ENCODE peak calls at places on chromosomes 2 and 18, in nine cellular contexts. B is foreskin fibroblast, K is right lobe of liver, I is kidney epithelial cell, Y is spleen, X is HepG2, C is bronchial epithelial cell, S is natural killer cell, H is neural progenitor cell. N is an unnamed sample.

GRCh38 chr2:169683054-169683424 is 11.2 kb downstream of the CFAP210 start:
- DNase-seq in I (no peak), X (no peak), S (no peak), C (peak), Y (no peak), H (no peak), K (no peak), B (no peak), N (no peak)

GRCh38 chr2:126657636-126658315 is 1.8 kb downstream of the GYPC start:
- DNase-seq in I (peak), X (no peak), K (peak), C (peak), S (peak), H (peak), B (peak), Y (peak), N (no peak)

GRCh38 chr2:240564191-240564570 is 4.0 kb downstream of the DUSP28 start:
- DNase-seq in S (no peak), I (no peak), Y (peak), X (no peak), C (no peak), H (no peak), K (no peak), B (no peak), N (peak)

GRCh38 chr18:13137041-13137938 is 81.3 kb upstream of the LDLRAD4 start:
- DNase-seq in S (peak), B (no peak), H (peak), Y (peak), C (no peak), K (peak), I (no peak), X (no peak), N (no peak)

GRCh38 chr2:88597168-88597567 is 30.1 kb downstream of the EIF2AK3 start:
- DNase-seq in C (no peak), S (no peak), B (no peak), K (no peak), Y (no peak), H (no peak), X (no peak), I (no peak), N (no peak)

GRCh38 chr2:10331033-10331701 is 28.5 kb downstream of the HPCAL1 start:
- DNase-seq in B (no peak), S (peak), C (no peak), I (no peak), X (no peak), Y (peak), K (peak), H (no peak), N (peak)

GRCh38 chr2:192498747-192499146 is 304.0 kb upstream of the TMEFF2 start:
- DNase-seq in C (no peak), I (no peak), K (no peak), X (no peak), H (peak), Y (peak), S (no peak), B (no peak), N (no peak)

GRCh38 chr2:85888020-85888744 is 608 bp downstream of the ST3GAL5 start:
- DNase-seq in I (no peak), H (peak), X (no peak), C (no peak), Y (peak), S (peak), B (no peak), K (peak), N (no peak)

GRCh38 chr18:63477972-63478371 is 1.2 kb downstream of the SERPINB5 start:
- DNase-seq in Y (no peak), B (no peak), K (no peak), C (peak), S (no peak), H (no peak), I (no peak), X (no peak), N (no peak)

GRCh38 chr2:6103949-6104348 is 411.8 kb downstream of the SOX11 start:
- DNase-seq in B (no peak), S (no peak), C (no peak), X (no peak), H (no peak), Y (no peak), I (no peak), K (no peak), N (no peak)

GRCh38 chr2:240451791-240452470 is 16.5 kb downstream of the GPC1 start:
- DNase-seq in X (no peak), I (no peak), H (peak), C (no peak), B (no peak), S (no peak), K (peak), Y (peak), N (peak)

GRCh38 chr2:100124746-100125145 is 17.6 kb downstream of the AFF3 start:
- DNase-seq in S (no peak), K (no peak), C (peak), H (no peak), B (no peak), I (no peak), Y (no peak), X (no peak), N (no peak)

GRCh38 chr2:64844087-64844486 is 145.1 kb upstream of the SLC1A4 start:
- DNase-seq in C (no peak), X (no peak), Y (no peak), H (no peak), S (no peak), K (no peak), I (no peak), B (no peak), N (no peak)

GRCh38 chr2:108944601-108945241 is 44.3 kb downstream of the EDAR start:
- DNase-seq in Y (no peak), X (peak), K (no peak), S (no peak), H (no peak), I (no peak), C (no peak), B (no peak), N (no peak)

DNA sequence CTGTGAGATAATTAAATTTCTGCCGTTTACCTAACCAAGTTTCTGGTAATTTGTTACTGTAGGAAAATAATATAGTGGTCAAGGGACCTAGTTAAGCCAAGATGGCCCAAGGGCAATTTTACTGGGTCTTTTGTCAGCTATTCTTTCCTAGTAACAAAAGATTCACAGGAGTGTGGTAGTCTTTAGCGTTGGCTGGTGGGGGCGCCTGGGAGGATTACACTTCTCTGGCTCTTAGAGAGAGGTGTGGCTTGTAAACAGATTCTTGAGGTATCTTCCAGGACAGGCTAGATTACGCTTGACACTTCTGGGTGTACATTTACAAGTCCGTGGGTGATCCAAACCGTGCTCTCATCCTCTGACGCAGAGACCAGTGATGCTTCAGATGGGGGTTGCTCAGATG is 3.3 kb upstream of the ACOXL start:
- DNase-seq in K (no peak), I (no peak), Y (no peak), C (no peak), S (no peak), H (peak), B (no peak), X (no peak), N (no peak)
- TF ChIP-seq CTCF in K (no peak), I (no peak), Y (no peak), C (no peak), S (no peak), H (no peak), B (no peak), X (no peak), N (no peak)

GRCh38 chr18:59127047-59127446 is 12.6 kb upstream of the SEC11C start:
- DNase-seq in C (no peak), Y (no peak), K (no peak), B (no peak), H (no peak), S (no peak), I (no peak), X (no peak), N (no peak)

GRCh38 chr18:59124370-59124704 is 15.3 kb upstream of the SEC11C start:
- DNase-seq in C (no peak), I (no peak), S (no peak), H (no peak), X (no peak), B (no peak), K (no peak), Y (no peak), N (no peak)

DNA sequence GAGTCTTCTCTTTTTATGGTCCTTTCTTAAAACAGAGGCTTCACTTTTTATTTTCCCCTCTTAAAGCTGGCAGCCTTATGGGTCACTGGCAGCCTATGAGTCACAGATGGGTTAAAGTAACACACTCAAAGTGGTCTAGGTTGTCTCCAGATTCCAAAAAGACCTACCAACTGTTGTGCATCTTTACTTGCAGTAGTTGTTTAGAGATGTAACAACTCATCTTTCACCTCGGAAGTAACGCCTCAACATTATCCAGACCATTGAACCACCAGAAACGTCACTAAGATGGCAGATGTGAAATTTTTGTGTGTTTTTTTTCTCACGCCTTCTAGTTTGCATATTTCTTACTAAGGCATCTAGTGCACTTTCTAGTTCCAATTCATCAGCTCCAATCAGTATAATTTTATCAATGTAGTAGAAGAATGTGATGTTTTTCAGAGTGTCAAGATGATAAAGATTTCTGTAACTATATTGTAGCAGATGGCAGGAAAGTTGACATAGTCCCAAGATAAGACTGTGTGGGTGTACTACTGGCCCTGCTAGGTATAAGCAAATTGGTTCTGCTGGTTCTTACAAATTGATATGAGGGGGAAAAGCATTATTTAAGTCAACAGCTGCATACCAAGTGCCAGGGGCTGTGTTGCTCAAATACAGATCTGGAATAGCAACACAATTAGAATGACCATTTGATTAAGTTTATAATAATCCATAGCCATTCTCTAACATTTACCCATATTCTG is 9.6 kb upstream of the SEC11C start:
- DNase-seq in Y (no peak), H (no peak), K (no peak), S (no peak), X (no peak), B (no peak), C (no peak), I (no peak), N (no peak)
- TF ChIP-seq CTCF in Y (no peak), H (no peak), K (no peak), S (no peak), X (no peak), B (no peak), C (no peak), I (no peak), N (no peak)

DNA sequence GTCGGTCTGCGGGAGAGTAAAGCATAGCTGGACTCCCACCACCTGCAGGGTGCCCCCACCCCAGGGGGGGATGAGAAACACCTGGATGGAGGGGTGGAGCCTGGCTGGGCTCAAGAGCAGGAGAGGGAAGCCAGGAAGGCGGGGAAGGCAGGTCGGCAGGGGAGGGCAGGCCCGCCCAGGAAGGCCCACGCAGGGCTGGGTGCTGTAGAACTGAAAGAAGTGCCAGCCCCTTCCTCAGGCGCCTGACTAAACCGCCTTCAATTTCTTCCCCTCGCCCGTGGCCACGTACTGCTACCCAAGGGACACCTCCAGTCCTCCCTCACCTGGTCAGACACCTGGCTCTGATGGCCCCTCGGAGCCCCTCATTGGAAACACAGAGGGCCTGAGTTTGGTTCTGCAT is 175.4 kb downstream of the HDAC4 start:
- DNase-seq in H (no peak), X (no peak), C (no peak), K (no peak), S (no peak), Y (peak), I (no peak), B (no peak), N (peak)
- TF ChIP-seq CTCF in H (no peak), X (no peak), C (no peak), K (no peak), S (no peak), Y (no peak), I (no peak), B (no peak), N (no peak)

GRCh38 chr2:170885130-170885791 is 43.8 kb upstream of the GORASP2 start:
- DNase-seq in I (no peak), H (no peak), B (no peak), C (no peak), Y (no peak), K (no peak), S (no peak), X (no peak), N (no peak)
- TF ChIP-seq CTCF in I (no peak), H (no peak), B (no peak), C (no peak), Y (no peak), K (no peak), S (no peak), X (no peak), N (no peak)

GRCh38 chr2:168239281-168239680 is 8.1 kb downstream of the STK39 start:
- DNase-seq in S (no peak), C (no peak), Y (no peak), H (no peak), B (no peak), K (no peak), X (no peak), I (no peak), N (no peak)
- TF ChIP-seq CTCF in S (no peak), C (no peak), Y (no peak), H (no peak), B (no peak), K (no peak), X (no peak), I (no peak), N (no peak)

GRCh38 chr2:103868394-103868793 is 985.5 kb upstream of the POU3F3 start:
- DNase-seq in X (no peak), B (no peak), H (no peak), C (no peak), K (no peak), Y (no peak), S (no peak), I (no peak), N (no peak)
- TF ChIP-seq CTCF in X (no peak), B (no peak), H (no peak), C (no peak), K (no peak), Y (no peak), S (no peak), I (no peak), N (no peak)

GRCh38 chr2:36359006-36359580 is 3.5 kb downstream of the CRIM1 start:
- DNase-seq in I (no peak), S (no peak), X (no peak), B (no peak), K (no peak), H (no peak), Y (no peak), C (peak), N (no peak)
- TF ChIP-seq CTCF in I (peak), S (peak), X (peak), B (peak), K (peak), H (peak), Y (peak), C (no peak), N (peak)

DNA sequence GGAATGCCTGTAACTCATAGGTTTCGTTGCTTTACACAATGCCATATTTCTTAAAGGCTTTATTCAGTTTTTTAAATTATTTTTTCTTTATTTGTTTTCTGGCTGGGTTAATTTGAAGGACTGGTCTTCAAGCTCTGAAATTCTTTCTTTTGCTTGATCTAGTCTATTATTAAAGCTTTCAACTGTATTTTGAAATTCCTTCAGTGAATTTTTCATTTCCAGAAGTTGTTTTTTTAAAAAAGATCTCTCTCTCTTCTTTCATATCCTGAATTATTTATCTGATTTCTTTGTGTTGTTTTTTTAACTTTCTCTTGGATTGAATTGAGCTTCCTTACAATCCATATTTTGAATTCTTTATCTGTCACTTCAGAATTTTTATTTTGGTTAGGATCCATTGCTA is 239.9 kb upstream of the CTAGE1 start:
- DNase-seq in H (no peak), C (no peak), Y (no peak), S (no peak), B (no peak), I (no peak), X (no peak), K (no peak), N (no peak)
- TF ChIP-seq CTCF in H (no peak), C (no peak), Y (no peak), S (no peak), B (no peak), I (no peak), X (no peak), K (no peak), N (no peak)

DNA sequence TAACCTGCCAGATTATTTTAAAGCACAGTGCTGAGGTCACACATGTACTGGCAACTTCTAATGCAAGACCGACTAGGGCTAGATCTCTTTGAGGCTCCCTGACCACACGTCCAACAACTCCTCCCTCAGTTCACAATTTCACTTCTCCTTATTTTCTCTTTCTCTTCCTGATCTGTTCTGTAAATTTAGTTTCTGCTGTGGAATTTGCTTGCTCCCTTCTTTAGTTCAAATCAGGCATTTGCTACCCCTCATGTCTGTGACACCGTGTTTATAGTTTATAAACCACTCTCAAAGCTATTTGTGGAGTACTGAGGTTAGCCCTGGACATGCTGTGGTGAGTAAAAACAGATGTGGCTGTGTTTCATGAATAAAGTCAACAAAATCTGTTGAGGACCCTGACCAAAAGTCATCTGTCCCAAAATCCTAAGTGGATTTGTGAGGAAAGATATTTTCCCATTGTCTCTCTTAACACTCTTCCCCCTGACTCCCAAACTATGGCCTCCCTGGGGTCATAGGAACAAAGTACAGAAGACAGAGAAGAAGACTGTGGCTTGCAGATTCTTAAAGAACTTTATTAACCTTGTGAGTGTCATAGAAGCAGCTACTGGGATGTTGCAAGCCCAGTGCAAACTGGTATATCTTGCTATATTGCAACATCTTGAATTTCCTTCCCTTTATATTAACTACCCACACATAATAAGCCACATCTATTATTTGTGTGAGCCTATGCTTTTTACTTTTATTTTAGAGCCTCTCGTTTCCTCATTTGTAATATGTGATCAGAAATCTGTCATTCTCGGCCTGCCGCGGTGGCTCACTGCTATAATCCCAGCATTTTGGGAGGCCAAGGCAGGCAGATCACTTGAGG is 3.5 kb upstream of the NAGK start:
- DNase-seq in X (no peak), I (no peak), K (no peak), S (no peak), H (no peak), B (no peak), Y (peak), C (peak), N (no peak)
- TF ChIP-seq CTCF in X (no peak), I (no peak), K (no peak), S (no peak), H (no peak), B (no peak), Y (no peak), C (no peak), N (no peak)

DNA sequence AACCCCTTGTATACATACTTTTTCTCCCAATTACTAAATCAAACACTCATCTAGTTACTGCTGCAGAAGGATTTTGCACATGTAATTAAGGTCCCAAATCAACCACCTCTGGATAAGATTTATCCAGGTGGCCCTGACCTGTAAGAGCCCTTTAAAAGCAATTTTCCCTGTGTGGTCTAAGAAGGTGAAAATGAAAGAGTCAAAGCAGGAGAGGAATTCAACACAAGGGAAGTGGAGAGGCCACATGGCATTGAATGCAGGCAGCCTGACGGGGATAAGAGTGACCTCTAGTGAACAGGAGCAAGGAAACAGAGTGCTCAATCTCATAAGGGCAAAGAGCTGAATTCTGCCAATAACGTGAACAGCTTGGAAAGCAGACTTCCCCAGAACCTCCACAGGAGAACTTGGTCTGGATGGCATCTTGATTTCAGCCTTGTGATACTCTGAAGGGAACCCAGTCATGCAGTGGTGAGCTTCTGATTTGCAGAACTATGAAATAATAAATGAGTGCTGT is 27.2 kb downstream of the PPP3R1 start:
- DNase-seq in C (peak), S (no peak), B (no peak), K (no peak), I (no peak), H (peak), Y (no peak), X (peak), N (no peak)
- TF ChIP-seq CTCF in C (peak), S (no peak), B (no peak), K (peak), I (peak), H (peak), Y (no peak), X (peak), N (peak)

N was measured in chondrocyte.